ENCODE peak calls at places on chromosome 19, in five cellular contexts. U, N, F, Q and J are unnamed samples.

GRCh38 chr19:37988758-37989635 is 82.0 kb downstream of the SIPA1L3 start:
- DNase-seq in U (no peak), F (no peak), Q (no peak), N (no peak), J (no peak)

GRCh38 chr19:39297931-39298634 is 1.9 kb downstream of the IFNL1 start:
- DNase-seq in F (no peak), N (no peak), Q (no peak), U (no peak), J (no peak)

GRCh38 chr19:43784251-43784980 is 3.6 kb upstream of the KCNN4 start:
- DNase-seq in Q (no peak), F (peak), N (peak), U (peak), J (peak)

GRCh38 chr19:19109601-19110000 is 28.7 kb downstream of the TMEM161A start:
- DNase-seq in F (peak), U (peak), N (peak), Q (no peak), J (no peak)

GRCh38 chr19:11234486-11235075 is 4.8 kb upstream of the ANGPTL8 start:
- DNase-seq in F (no peak), U (no peak), N (no peak), Q (no peak), J (peak)

GRCh38 chr19:49779731-49780578 is 13.2 kb downstream of the AP2A1 start:
- DNase-seq in Q (peak), U (no peak), N (no peak), F (no peak), J (peak)

GRCh38 chr19:47560999-47561398 is 11.9 kb downstream of the ZNF541 start:
- DNase-seq in F (no peak), U (no peak), Q (no peak), N (no peak), J (no peak)

GRCh38 chr19:55702131-55702627 is 27.2 kb downstream of the EPN1 start:
- DNase-seq in U (no peak), N (no peak), F (peak), Q (no peak), J (no peak)

GRCh38 chr19:19447536-19448237 is 42.2 kb downstream of the GATAD2A start:
- DNase-seq in F (peak), U (no peak), N (peak), Q (no peak), J (no peak)

GRCh38 chr19:9586764-9587163 is 2.5 kb upstream of the ZNF121 start:
- DNase-seq in F (peak), N (peak), Q (no peak), U (peak), J (peak)

GRCh38 chr19:42563352-42564210 is 31.1 kb downstream of the CEACAM8 start:
- DNase-seq in Q (no peak), N (peak), F (peak), U (no peak), J (peak)

GRCh38 chr19:16051254-16052025 is 24.9 kb upstream of the TPM4 start:
- DNase-seq in Q (no peak), F (peak), U (no peak), N (no peak), J (peak)

GRCh38 chr19:17421942-17422341 is 2.1 kb downstream of the MVB12A start:
- DNase-seq in Q (no peak), N (no peak), U (no peak), F (no peak), J (no peak)

GRCh38 chr19:46574533-46574932 is 26.6 kb upstream of the CALM3 start:
- DNase-seq in F (peak), N (no peak), U (no peak), Q (no peak), J (no peak)

GRCh38 chr19:10036601-10037071 is 23.4 kb downstream of the RDH8 start:
- DNase-seq in U (no peak), F (no peak), Q (no peak), N (no peak), J (no peak)

GRCh38 chr19:51721905-51722304 is 1.9 kb downstream of the HAS1 start:
- DNase-seq in U (no peak), F (no peak), Q (no peak), N (no peak), J (no peak)

GRCh38 chr19:16327911-16328823 is 3.5 kb downstream of the KLF2 start:
- DNase-seq in U (no peak), N (peak), Q (peak), F (peak), J (peak)

GRCh38 chr19:12670159-12670928 is 3.7 kb downstream of the WDR83 start:
- DNase-seq in U (no peak), Q (no peak), F (no peak), N (no peak), J (no peak)

GRCh38 chr19:44774614-44775013 is 3.1 kb upstream of the CBLC start:
- DNase-seq in F (no peak), Q (no peak), N (no peak), U (no peak), J (no peak)

GRCh38 chr19:9917322-9917721 is 19.0 kb downstream of the OLFM2 start:
- DNase-seq in U (no peak), F (peak), N (peak), Q (no peak), J (peak)

GRCh38 chr19:1315470-1316166 is 29.9 kb downstream of the EFNA2 start:
- DNase-seq in F (peak), U (no peak), N (peak), Q (peak), J (no peak)

GRCh38 chr19:47601180-47601904 is 7.6 kb upstream of the BICRA start:
- DNase-seq in U (no peak), N (no peak), F (no peak), Q (no peak), J (peak)

GRCh38 chr19:16259385-16260159 is 61.9 kb downstream of the AP1M1 start:
- DNase-seq in Q (peak), F (no peak), U (no peak), N (no peak), J (peak)

GRCh38 chr19:48618278-48618915 is 581 bp downstream of the RPL18 start:
- DNase-seq in U (no peak), F (no peak), N (no peak), Q (no peak), J (no peak)

GRCh38 chr19:17977073-17977472 is 10.2 kb downstream of the KCNN1 start:
- DNase-seq in N (no peak), F (no peak), U (no peak), Q (no peak), J (no peak)

GRCh38 chr19:16078759-16079707 is 2.7 kb downstream of the TPM4 start:
- DNase-seq in F (peak), Q (peak), N (peak), U (peak), J (peak)

GRCh38 chr19:18894254-18895037 is 1.5 kb downstream of the CERS1 start:
- DNase-seq in U (no peak), F (peak), Q (no peak), N (peak), J (no peak)

GRCh38 chr19:50330365-50331078 is 1.3 kb upstream of the KCNC3 start:
- DNase-seq in Q (peak), F (no peak), U (no peak), N (peak), J (peak)

GRCh38 chr19:43674630-43674982 is 4.6 kb upstream of the PLAUR start:
- DNase-seq in Q (no peak), F (peak), U (no peak), N (peak), J (no peak)

GRCh38 chr19:46882034-46882433 is 21.2 kb downstream of the ARHGAP35 start:
- DNase-seq in Q (no peak), N (no peak), F (no peak), U (no peak), J (no peak)

GRCh38 chr19:49423985-49424303 is 703 bp upstream of the PTH2 start:
- DNase-seq in U (no peak), F (no peak), N (no peak), Q (no peak), J (no peak)

GRCh38 chr19:9159891-9160290 is 18.9 kb upstream of the OR7D2 start:
- DNase-seq in U (no peak), Q (no peak), F (no peak), N (no peak), J (no peak)

GRCh38 chr19:7607212-7607873 is 11.7 kb downstream of the CAMSAP3 start:
- DNase-seq in Q (no peak), N (no peak), U (no peak), F (no peak), J (no peak)

GRCh38 chr19:37867831-37868230 is 38.6 kb downstream of the WDR87 start:
- DNase-seq in Q (no peak), F (peak), U (no peak), N (peak), J (no peak)

GRCh38 chr19:56837892-56838679 is 2.4 kb downstream of the PEG3 start:
- DNase-seq in N (no peak), Q (no peak), F (no peak), U (no peak), J (no peak)

GRCh38 chr19:16061943-16062342 is 14.4 kb upstream of the TPM4 start:
- DNase-seq in N (no peak), Q (no peak), F (no peak), U (no peak), J (no peak)

GRCh38 chr19:33683881-33684549 is 62.3 kb downstream of the CHST8 start:
- DNase-seq in Q (no peak), U (no peak), F (peak), N (peak), J (no peak)

GRCh38 chr19:45355402-45355801 is 14.9 kb downstream of the KLC3 start:
- DNase-seq in Q (no peak), F (no peak), U (no peak), N (no peak), J (no peak)

GRCh38 chr19:35569281-35569781 is 5.9 kb upstream of the ATP4A start:
- DNase-seq in N (no peak), F (no peak), Q (no peak), U (no peak), J (no peak)

GRCh38 chr19:16778796-16779411 is 50.3 kb upstream of the SIN3B start:
- DNase-seq in F (peak), N (peak), Q (no peak), U (no peak), J (peak)

GRCh38 chr19:41410655-41411054 is 13.0 kb downstream of the BCKDHA start:
- DNase-seq in F (no peak), Q (no peak), U (no peak), N (no peak), J (no peak)

GRCh38 chr19:41409288-41409687 is 11.7 kb downstream of the BCKDHA start:
- DNase-seq in F (peak), N (peak), U (no peak), Q (no peak), J (no peak)

GRCh38 chr19:41405776-41406175 is 8.2 kb downstream of the BCKDHA start:
- DNase-seq in N (no peak), Q (no peak), F (no peak), U (no peak), J (no peak)

GRCh38 chr19:41407271-41407670 is 9.7 kb downstream of the BCKDHA start:
- DNase-seq in N (no peak), Q (no peak), F (no peak), U (no peak), J (no peak)

GRCh38 chr19:41408256-41408655 is 10.6 kb downstream of the BCKDHA start:
- DNase-seq in Q (no peak), F (no peak), N (no peak), U (no peak), J (peak)
- TF ChIP-seq CTCF in Q (peak), F (no peak), N (no peak), U (no peak), J (peak)

GRCh38 chr19:14434157-14434501 is 1.0 kb downstream of the PKN1 start:
- DNase-seq in U (no peak), Q (no peak), F (no peak), N (no peak), J (peak)
- H3K4me3 ChIP-seq in U (peak), Q (peak), F (peak), N (peak), J (peak)

DNA sequence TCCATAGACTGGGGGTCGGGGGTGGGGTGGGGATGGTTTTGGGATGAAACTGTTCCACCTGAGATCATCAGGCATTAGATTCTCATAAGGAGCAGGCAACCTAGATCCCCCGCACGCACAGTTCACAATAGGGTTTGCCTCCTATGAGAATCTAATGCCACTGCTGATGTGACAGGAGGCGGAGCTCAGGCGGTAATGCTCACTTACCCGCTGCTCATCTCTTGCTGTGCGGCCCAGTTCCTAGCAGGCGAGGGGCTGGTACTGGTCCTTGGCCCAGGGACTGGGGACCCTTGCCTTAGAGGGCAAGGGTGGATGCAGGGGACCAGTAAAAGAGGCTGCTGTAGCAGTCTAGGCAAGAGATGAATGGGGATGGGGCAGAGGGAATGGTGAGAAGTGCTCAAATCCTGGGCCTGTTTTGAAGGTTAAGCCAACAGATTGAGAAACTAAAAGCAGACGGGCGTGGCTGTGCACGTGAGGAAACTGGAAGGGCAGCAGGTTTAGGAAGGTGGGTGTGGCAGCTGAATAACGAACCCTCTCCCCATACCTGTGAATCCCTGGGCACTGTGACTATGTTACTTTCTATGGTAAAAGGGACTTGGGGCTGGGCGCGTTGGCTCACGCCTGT is 1.5 kb upstream of the ERICH4 start:
- DNase-seq in N (no peak), F (no peak), U (no peak), Q (no peak), J (no peak)
- TF ChIP-seq CTCF in N (no peak), F (no peak), U (no peak), Q (no peak), J (no peak)

GRCh38 chr19:4059493-4059880 is 7.2 kb downstream of the ZBTB7A start:
- DNase-seq in N (no peak), F (no peak), Q (no peak), U (no peak), J (no peak)
- H3K4me3 ChIP-seq in N (no peak), F (peak), Q (peak), U (no peak), J (peak)

GRCh38 chr19:29666634-29667389 is 1.6 kb downstream of the PLEKHF1 start:
- DNase-seq in F (peak), N (peak), Q (no peak), U (no peak), J (no peak)

GRCh38 chr19:29667941-29668340 is 2.7 kb downstream of the PLEKHF1 start:
- DNase-seq in U (no peak), Q (no peak), N (no peak), F (no peak), J (peak)

GRCh38 chr19:29670255-29670654 is 5.0 kb downstream of the PLEKHF1 start:
- DNase-seq in U (no peak), N (no peak), Q (no peak), F (no peak), J (no peak)

GRCh38 chr19:29667390-29667783 is 2.1 kb downstream of the PLEKHF1 start:
- DNase-seq in F (no peak), Q (no peak), N (no peak), U (no peak), J (no peak)

GRCh38 chr19:29668746-29669609 is 3.7 kb downstream of the PLEKHF1 start:
- DNase-seq in Q (no peak), U (no peak), F (no peak), N (no peak), J (no peak)
- TF ChIP-seq CTCF in Q (peak), U (peak), F (peak), N (peak), J (peak)

DNA sequence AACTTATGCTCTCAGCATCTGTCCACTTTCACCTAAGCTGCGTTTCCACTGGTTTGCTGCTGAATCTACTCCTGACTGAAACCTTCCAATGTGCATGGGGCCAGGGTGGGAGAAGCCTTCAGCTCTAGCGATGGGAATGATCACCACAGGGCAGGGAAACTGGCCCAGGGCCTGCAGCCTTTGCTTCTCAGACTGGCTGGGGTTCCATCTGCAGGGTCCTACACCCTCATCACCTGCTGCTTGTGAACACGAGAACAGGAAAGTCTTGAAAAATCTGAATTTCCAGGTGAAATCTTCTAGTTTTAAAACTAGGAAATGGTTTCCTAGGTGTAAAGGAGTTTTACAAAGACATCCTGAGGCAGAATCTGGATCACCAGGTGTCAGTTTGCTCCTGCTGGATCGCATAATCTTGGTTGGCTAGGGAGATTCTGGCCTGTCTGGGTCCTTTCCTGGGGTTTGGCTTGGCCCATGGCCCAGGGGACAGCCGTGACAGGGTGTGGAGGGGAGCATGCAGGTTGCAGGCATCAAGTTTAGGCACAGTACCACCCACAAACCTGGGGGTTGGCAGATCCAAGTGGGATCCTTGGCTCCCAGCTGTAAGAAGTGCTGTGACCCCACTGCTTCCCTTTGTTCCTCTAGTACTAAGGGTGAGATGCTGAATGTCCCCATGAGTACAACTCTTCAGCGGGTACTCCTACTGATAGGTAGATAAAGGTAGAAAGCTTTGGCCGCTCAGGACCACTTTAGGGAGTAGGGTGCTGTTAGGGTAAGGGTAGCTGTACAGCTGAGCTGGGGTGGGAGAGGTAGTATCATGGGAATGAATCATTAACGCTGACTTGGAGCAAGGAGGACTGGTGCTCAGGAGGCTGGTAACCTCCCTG is 1.8 kb upstream of the UBE2M start:
- DNase-seq in N (no peak), F (no peak), Q (no peak), U (no peak), J (no peak)
- H3K4me3 ChIP-seq in N (peak), F (peak), Q (peak), U (peak), J (peak)

DNA sequence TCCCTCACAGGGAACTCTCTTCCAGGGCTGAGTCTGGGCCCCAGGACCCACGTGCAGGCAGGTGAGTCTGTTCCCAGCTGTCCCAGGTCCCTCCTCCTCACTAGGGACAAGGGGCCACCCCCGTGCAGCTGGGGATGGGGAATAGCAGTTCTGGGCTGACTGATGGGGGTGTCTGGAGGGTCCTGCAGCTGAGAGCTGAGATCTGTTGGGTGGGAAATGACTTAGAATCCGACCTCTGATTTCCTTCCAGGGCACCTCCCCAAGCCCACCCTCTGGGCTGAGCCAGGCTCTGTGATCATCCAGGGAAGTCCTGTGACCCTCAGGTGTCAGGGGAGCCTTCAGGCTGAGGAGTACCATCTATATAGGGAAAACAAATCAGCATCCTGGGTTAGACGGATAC is 461 bp downstream of the LILRA2 start:
- DNase-seq in F (no peak), N (no peak), Q (no peak), U (no peak), J (no peak)
- TF ChIP-seq CTCF in F (no peak), N (no peak), Q (no peak), U (no peak), J (no peak)